ENCODE peak calls at places on chromosomes 12 and 14, in ten cellular contexts. X is transverse colon; I is mammary epithelial cell; P is mesendoderm; N is gastrocnemius medialis; Y is pancreas; A is HCT116; K is SJSA1; J is effector memory CD4-positive, alpha-beta T cell; B is PC-3. C is an unnamed sample.

GRCh38 chr14:100885196-100886030 is 18.1 kb downstream of the RTL1 start:
- DNase-seq in X (no peak), A (no peak), P (peak; percentile 79), Y (no peak), K (no peak), N (no peak), B (no peak), J (no peak), I (no peak), C (no peak)

GRCh38 chr12:84696281-84696680 is 216.3 kb downstream of the SLC6A15 start:
- DNase-seq in I (no peak), K (no peak), Y (no peak), X (no peak), B (no peak), P (no peak), N (no peak), A (no peak), J (no peak), C (no peak)

GRCh38 chr12:61536117-61536516 is 724.1 kb upstream of the USP15 start:
- DNase-seq in I (no peak), N (no peak), Y (no peak), J (no peak), A (no peak), B (no peak), X (no peak), P (no peak), K (no peak), C (no peak)

GRCh38 chr14:26323781-26324363 is 274.0 kb downstream of the NOVA1 start:
- DNase-seq in K (no peak), Y (no peak), N (no peak), X (no peak), B (no peak), A (no peak), P (no peak), I (no peak), J (no peak), C (no peak)

GRCh38 chr14:92649934-92650545 is 98.4 kb downstream of the LGMN start:
- DNase-seq in N (peak; percentile 45), X (peak; percentile 71), J (no peak), B (peak; percentile 72), P (no peak), Y (peak; percentile 39), A (no peak), I (peak; percentile 23), K (no peak), C (peak; percentile 76)

GRCh38 chr12:54991161-54991991 is 6.8 kb upstream of the TESPA1 start:
- DNase-seq in B (no peak), J (no peak), A (no peak), P (no peak), N (no peak), I (no peak), X (no peak), Y (no peak), K (no peak), C (no peak)

GRCh38 chr12:50103767-50104321 is at the start of gene GPD1:
- DNase-seq in N (peak; percentile 65), J (no peak), Y (peak; percentile 81), A (peak; percentile 16), P (peak; percentile 65), X (peak; percentile 81), I (peak; percentile 62), K (no peak), B (peak; percentile 50), C (peak; percentile 74)

GRCh38 chr12:46374286-46374685 is 1.7 kb upstream of the SLC38A2 start:
- DNase-seq in K (no peak), N (no peak), B (no peak), A (no peak), J (no peak), Y (no peak), I (no peak), P (no peak), X (no peak), C (no peak)

GRCh38 chr14:75297417-75298040 is 18.9 kb downstream of the FOS start:
- DNase-seq in N (no peak), B (no peak), P (no peak), Y (no peak), J (no peak), A (no peak), K (no peak), I (no peak), X (no peak), C (no peak)

GRCh38 chr14:75298187-75298985 is 19.8 kb downstream of the FOS start:
- DNase-seq in P (no peak), X (peak; percentile 66), A (no peak), B (no peak), N (peak; percentile 46), J (no peak), Y (no peak), K (no peak), I (no peak), C (peak; percentile 77)

GRCh38 chr14:75301666-75302325 is 23.2 kb downstream of the FOS start:
- DNase-seq in Y (peak; percentile 43), K (no peak), B (no peak), A (no peak), X (peak; percentile 59), J (no peak), I (no peak), N (no peak), P (no peak), C (peak; percentile 78)

GRCh38 chr14:75299064-75299463 is 20.4 kb downstream of the FOS start:
- DNase-seq in N (no peak), X (peak; percentile 37), A (no peak), J (no peak), Y (peak; percentile 46), K (no peak), I (peak; percentile 20), P (peak; percentile 59), B (no peak), C (peak; percentile 60)

DNA sequence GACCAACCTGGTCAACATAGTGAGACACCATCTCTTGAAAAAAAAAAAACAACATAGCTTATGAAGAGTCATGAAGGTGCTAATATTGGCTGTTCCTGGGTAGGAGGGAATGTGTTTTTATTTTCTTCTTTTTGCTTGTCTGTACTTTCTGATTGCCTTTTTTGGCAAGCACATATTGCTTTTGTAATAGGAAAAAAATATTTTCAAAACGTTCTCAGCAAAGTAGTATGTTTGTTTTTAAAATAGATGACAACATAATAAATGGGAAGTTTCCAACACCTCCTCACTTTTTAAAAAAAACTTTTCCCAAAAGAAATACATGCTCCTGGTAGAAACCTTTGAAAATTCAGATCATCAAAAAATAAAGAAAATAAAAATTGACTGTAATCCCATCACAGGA is 20.9 kb downstream of the FOS start:
- DNase-seq in I (no peak), J (no peak), K (no peak), P (no peak), N (no peak), Y (no peak), A (no peak), B (no peak), X (no peak), C (no peak)
- H3K4me1 ChIP-seq in I (peaks cover 24% of the 10 kb centered on the region), J (peaks cover 17% of the 10 kb centered on the region), K (peaks cover 13% of the 10 kb centered on the region), P (peaks cover 11% of the 10 kb centered on the region), N (peaks cover 16% of the 10 kb centered on the region), Y (peaks cover 4% of the 10 kb centered on the region), A (peaks cover 13% of the 10 kb centered on the region), B (peaks cover 13% of the 10 kb centered on the region), X (peaks cover 24% of the 10 kb centered on the region), C (peaks cover 4% of the 10 kb centered on the region)

DNA sequence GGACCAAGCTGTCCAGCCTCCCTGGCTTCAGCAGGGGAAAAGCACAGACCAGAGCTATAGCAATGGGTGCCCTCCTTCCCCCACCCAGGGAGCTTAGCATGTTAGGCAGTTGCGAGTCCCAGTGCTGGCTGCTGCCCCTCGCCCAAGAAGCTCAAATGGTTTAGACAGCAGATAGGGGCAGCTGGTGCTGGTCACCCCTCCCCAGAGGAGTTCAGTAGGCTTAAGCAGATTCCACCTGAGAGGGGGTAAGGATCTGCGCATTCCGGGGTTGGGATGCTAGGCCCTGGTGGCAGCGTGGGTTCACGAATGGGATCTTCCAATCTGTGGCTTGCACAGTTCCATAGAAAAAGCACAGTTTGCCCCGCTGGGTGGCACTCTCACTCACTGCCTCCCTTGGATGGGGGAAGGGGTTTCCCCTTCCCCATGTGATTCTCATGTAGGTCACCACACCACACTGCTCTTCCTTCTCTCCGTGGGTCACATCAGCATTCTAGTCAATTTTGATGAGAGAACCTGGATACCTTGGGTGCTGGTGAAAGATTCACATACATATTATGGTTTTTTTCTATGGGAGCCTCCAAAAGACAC is 665.6 kb downstream of the C12orf50 start:
- DNase-seq in N (no peak), B (peak; percentile 16), X (no peak), K (no peak), A (no peak), Y (no peak), P (no peak), J (no peak), I (no peak), C (no peak)
- H3K4me1 ChIP-seq in N (no peaks in the 10 kb centered on the region), B (no peaks in the 10 kb centered on the region), X (no peaks in the 10 kb centered on the region), K (no peaks in the 10 kb centered on the region), A (no peaks in the 10 kb centered on the region), Y (no peaks in the 10 kb centered on the region), P (no peaks in the 10 kb centered on the region), J (no peaks in the 10 kb centered on the region), I (no peaks in the 10 kb centered on the region), C (no peaks in the 10 kb centered on the region)

DNA sequence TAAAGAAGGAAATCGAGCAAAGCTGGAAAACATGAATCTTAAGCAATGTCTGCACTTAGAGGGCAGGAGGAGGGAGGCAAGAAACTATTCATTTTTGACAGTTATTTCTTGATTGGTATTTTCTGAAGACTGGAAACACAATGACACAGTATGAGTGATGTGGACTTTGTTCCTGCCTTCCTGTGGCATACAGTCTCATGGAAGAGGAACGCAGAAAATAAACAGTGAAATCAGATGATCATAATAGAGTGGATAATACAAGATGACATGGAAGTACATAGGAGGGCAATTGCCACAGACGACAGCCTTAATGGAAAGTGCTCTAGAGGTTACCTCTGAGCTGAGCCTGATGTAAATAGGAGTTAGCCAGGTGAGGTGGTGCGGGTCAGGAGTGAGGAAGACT is 140.4 kb upstream of the MAX start:
- DNase-seq in Y (peak; percentile 8), I (no peak), J (no peak), N (no peak), P (no peak), X (no peak), B (peak; percentile 83), A (no peak), K (no peak), C (no peak)
- H3K4me1 ChIP-seq in Y (no peaks in the 10 kb centered on the region), I (peaks cover 24% of the 10 kb centered on the region), J (peaks cover 10% of the 10 kb centered on the region), N (no peaks in the 10 kb centered on the region), P (peaks cover 8% of the 10 kb centered on the region), X (peaks cover 21% of the 10 kb centered on the region), B (peaks cover 58% of the 10 kb centered on the region), A (peaks cover 18% of the 10 kb centered on the region), K (peaks cover 47% of the 10 kb centered on the region), C (no peaks in the 10 kb centered on the region)

GRCh38 chr12:57238854-57239554 is 9.5 kb downstream of the SHMT2 start:
- DNase-seq in J (peak; percentile 77), X (peak; percentile 90), Y (peak; percentile 78), P (peak; percentile 90), A (peak; percentile 58), B (peak; percentile 89), K (peak; percentile 92), N (peak; percentile 67), I (peak; percentile 71), C (peak; percentile 89)

GRCh38 chr12:57240926-57241555 is 9.9 kb downstream of the STAC3 start:
- DNase-seq in N (no peak), J (no peak), K (no peak), B (peak; percentile 27), I (no peak), P (peak; percentile 86), Y (no peak), X (peak; percentile 28), A (no peak), C (no peak)

GRCh38 chr12:57239587-57240068 is 10.1 kb downstream of the SHMT2 start:
- DNase-seq in B (no peak), A (no peak), J (no peak), X (no peak), P (peak; percentile 37), K (peak; percentile 40), I (peak; percentile 17), Y (no peak), N (no peak), C (no peak)

GRCh38 chr12:57241556-57242310 is 9.3 kb downstream of the STAC3 start:
- DNase-seq in Y (no peak), P (no peak), K (no peak), A (no peak), I (no peak), J (no peak), B (no peak), X (no peak), N (no peak), C (no peak)

GRCh38 chr12:57240069-57240921 is 10.7 kb downstream of the STAC3 start:
- DNase-seq in K (peak; percentile 50), B (peak; percentile 55), P (peak; percentile 67), I (peak; percentile 53), Y (no peak), A (peak; percentile 47), J (peak; percentile 54), X (peak; percentile 70), N (no peak), C (no peak)
- H3K4me1 ChIP-seq in K (peaks cover 30% of the 10 kb centered on the region), B (peaks cover 33% of the 10 kb centered on the region), P (peaks cover 5% of the 10 kb centered on the region), I (peaks cover 44% of the 10 kb centered on the region), Y (peaks cover 3% of the 10 kb centered on the region), A (peaks cover 34% of the 10 kb centered on the region), J (peaks cover 72% of the 10 kb centered on the region), X (peaks cover 55% of the 10 kb centered on the region), N (peaks cover 46% of the 10 kb centered on the region), C (peaks cover 2% of the 10 kb centered on the region)